ENCODE peak calls at places on chromosomes 1 and 21, in four cellular contexts. M is transverse colon, E is H1, Y is HepG2. Z is an unnamed sample. For H3K9me3, the result is how much of the 10 kb centered on the place peaks cover.

GRCh38 chr1:9798236-9799130 is 25.3 kb downstream of the CLSTN1 start:
- DNase-seq in M (no peak), E (no peak), Y (no peak), Z (peak)

GRCh38 chr1:114468710-114469468 is 42.1 kb downstream of the TRIM33 start:
- DNase-seq in M (no peak), E (no peak), Y (no peak), Z (no peak)

GRCh38 chr1:56644941-56645662 is at the start of gene PRKAA2:
- DNase-seq in M (peak), E (peak), Y (peak), Z (peak)

GRCh38 chr1:83769594-83770321 is 229.2 kb downstream of the TTLL7 start:
- DNase-seq in M (no peak), E (no peak), Y (no peak), Z (no peak)

GRCh38 chr1:74436078-74436477 is 76.3 kb downstream of the LRRC53 start:
- DNase-seq in M (no peak), E (no peak), Y (no peak), Z (no peak)

GRCh38 chr1:24683713-24684162 is 40.6 kb downstream of the SRRM1 start:
- DNase-seq in M (no peak), E (no peak), Y (peak), Z (no peak)

GRCh38 chr1:213399695-213400094 is 348.7 kb downstream of the RPS6KC1 start:
- DNase-seq in M (no peak), E (no peak), Y (peak), Z (no peak)

GRCh38 chr1:211829343-211830054 is 1.1 kb downstream of the LPGAT1 start:
- DNase-seq in M (peak), E (peak), Y (peak), Z (peak)

GRCh38 chr1:33641099-33641830 is 168.8 kb downstream of the ZSCAN20 start:
- DNase-seq in M (no peak), E (peak), Y (peak), Z (no peak)

GRCh38 chr1:12076425-12077005 is 13.4 kb downstream of the TNFRSF8 start:
- DNase-seq in M (no peak), E (no peak), Y (no peak), Z (no peak)

GRCh38 chr1:65606426-65606825 is 186.0 kb downstream of the LEPR start:
- DNase-seq in M (no peak), E (no peak), Y (no peak), Z (no peak)

GRCh38 chr1:16967095-16967567 is 13.3 kb downstream of the MFAP2 start:
- DNase-seq in M (no peak), E (no peak), Y (no peak), Z (no peak)

GRCh38 chr1:39277876-39278275 is 73.4 kb downstream of the MACF1 start:
- DNase-seq in M (no peak), E (no peak), Y (no peak), Z (no peak)

GRCh38 chr1:29655145-29655544 is 418.8 kb downstream of the PTPRU start:
- DNase-seq in M (no peak), E (no peak), Y (no peak), Z (no peak)

GRCh38 chr1:17579951-17580939 is 40.7 kb downstream of the ARHGEF10L start:
- DNase-seq in M (peak), E (no peak), Y (peak), Z (no peak)

GRCh38 chr1:66998972-66999371 is 55.0 kb downstream of the SLC35D1 start:
- DNase-seq in M (no peak), E (no peak), Y (no peak), Z (no peak)

GRCh38 chr1:54298284-54299033 is 98.5 kb downstream of the MRPL37 start:
- DNase-seq in M (no peak), E (no peak), Y (no peak), Z (no peak)

GRCh38 chr1:178362784-178363183 is 134.0 kb downstream of the CLEC20A start:
- DNase-seq in M (no peak), E (no peak), Y (no peak), Z (no peak)

GRCh38 chr1:58704616-58705021 is 4.8 kb upstream of the MYSM1 start:
- DNase-seq in M (no peak), E (no peak), Y (peak), Z (no peak)

GRCh38 chr1:177780096-177780700 is 189.7 kb downstream of the SEC16B start:
- DNase-seq in M (no peak), E (no peak), Y (peak), Z (no peak)

GRCh38 chr1:40094481-40095110 is 2.5 kb downstream of the PPT1 start:
- DNase-seq in M (no peak), E (no peak), Y (no peak), Z (no peak)

GRCh38 chr1:203327684-203328457 is 22.6 kb downstream of the BTG2 start:
- DNase-seq in M (no peak), E (no peak), Y (no peak), Z (no peak)

GRCh38 chr21:43328171-43328570 is 98.8 kb downstream of the SIK1 start:
- DNase-seq in M (no peak), E (no peak), Y (no peak), Z (no peak)

GRCh38 chr1:53330819-53331218 is 2.9 kb upstream of the LRP8 start:
- DNase-seq in M (no peak), E (no peak), Y (peak), Z (peak)

GRCh38 chr1:37839676-37840075 is 19.7 kb downstream of the MTF1 start:
- DNase-seq in M (no peak), E (no peak), Y (no peak), Z (no peak)

GRCh38 chr1:187762109-187762508 is 933.4 kb downstream of the PLA2G4A start:
- DNase-seq in M (no peak), E (no peak), Y (no peak), Z (no peak)

GRCh38 chr1:5615076-5615475 is 377.1 kb downstream of the NPHP4 start:
- DNase-seq in M (no peak), E (no peak), Y (no peak), Z (no peak)

GRCh38 chr1:47440849-47441170 is 3.0 kb downstream of the FOXD2 start:
- DNase-seq in M (no peak), E (no peak), Y (no peak), Z (no peak)

GRCh38 chr1:21593231-21593630 is 75.9 kb downstream of the RAP1GAP start:
- DNase-seq in M (no peak), E (no peak), Y (no peak), Z (no peak)

DNA sequence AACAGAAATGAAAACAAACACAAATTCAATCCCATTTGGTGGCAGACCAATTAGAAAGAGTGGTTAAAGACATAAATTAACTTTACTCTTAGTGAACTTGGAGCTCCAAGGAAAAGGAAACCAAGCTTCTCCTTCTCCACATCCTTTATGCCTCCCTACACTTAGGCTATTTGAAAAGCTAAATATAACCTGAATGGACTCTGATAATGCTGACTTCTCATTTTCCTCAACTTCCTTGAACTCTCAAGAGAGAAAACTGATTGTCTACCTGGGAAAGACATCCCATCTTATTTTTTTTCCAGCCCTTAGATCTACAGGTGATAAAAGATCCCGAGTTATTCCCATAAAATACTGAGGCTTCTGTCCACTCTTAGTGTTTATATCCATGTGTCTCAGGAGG is 178.4 kb upstream of the SPAG17 start:
- DNase-seq in M (no peak), E (no peak), Y (no peak), Z (no peak)
- H3K9me3 ChIP-seq in M (under half), E (under half), Y (under half), Z (under half)

GRCh38 chr1:2004867-2005266 is 1.3 kb upstream of the CFAP74 start:
- DNase-seq in M (no peak), E (no peak), Y (no peak), Z (no peak)

GRCh38 chr1:2000850-2001249 is 2.7 kb downstream of the CFAP74 start:
- DNase-seq in M (no peak), E (no peak), Y (no peak), Z (no peak)

GRCh38 chr1:2001773-2002411 is 1.7 kb downstream of the CFAP74 start:
- DNase-seq in M (no peak), E (no peak), Y (no peak), Z (no peak)

GRCh38 chr1:2000432-2000831 is 3.2 kb downstream of the CFAP74 start:
- DNase-seq in M (no peak), E (no peak), Y (no peak), Z (no peak)

DNA sequence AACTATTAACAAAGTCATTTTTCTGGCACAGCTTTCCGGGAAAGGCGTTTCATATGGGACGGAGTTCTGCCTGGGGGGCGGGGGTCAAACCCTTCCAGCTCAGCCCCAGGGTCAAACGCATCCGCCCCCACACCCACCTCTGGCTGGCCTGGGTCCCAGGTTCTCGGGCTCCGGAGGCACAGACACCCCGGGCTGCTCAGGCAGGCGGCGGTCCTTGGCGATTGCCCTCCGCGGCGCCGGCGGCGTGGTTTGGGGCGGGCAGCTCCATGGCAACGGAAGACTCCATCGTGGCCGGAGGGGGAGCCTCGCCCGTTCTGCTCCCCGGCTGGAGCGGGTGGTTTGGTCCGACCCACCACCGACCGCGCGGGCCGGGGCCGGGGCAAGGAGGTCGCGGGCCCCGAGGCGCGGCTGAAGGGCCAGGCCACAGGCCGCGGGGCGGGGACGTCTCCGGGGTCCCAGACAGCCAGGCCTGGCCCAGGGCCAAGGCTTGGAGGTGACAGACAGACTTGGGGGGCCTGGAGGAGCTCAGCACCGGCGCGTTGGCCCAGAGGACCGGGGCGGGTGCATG is at the start of gene CFAP74:
- DNase-seq in M (no peak), E (peak), Y (peak), Z (no peak)
- TF ChIP-seq EP300 in M (no peak), E (peak), Y (no peak), Z (no peak)

GRCh38 chr1:23209765-23210164 is 7.5 kb downstream of the HTR1D start:
- DNase-seq in M (no peak), E (no peak), Y (no peak), Z (no peak)
- H3K9me3 ChIP-seq in M (under half), E (under half), Y (under half), Z (under half)

GRCh38 chr1:230804396-230804795 is 57.2 kb downstream of the CAPN9 start:
- DNase-seq in M (no peak), E (no peak), Y (no peak), Z (no peak)
- TF ChIP-seq EP300 in M (no peak), E (no peak), Y (no peak), Z (no peak)

Z was measured in sigmoid colon.